ENCODE peak calls at places on chromosomes 3 and 15, in eight cellular contexts. P, H, A, R, E, W, M and O are unnamed samples.
A peak's percentile ranks its signal among the peaks of the same experiment; 100 is the strongest.

GRCh38 chr3:177574232-177574856 is 377.1 kb upstream of the TBL1XR1 start:
- DNase-seq in P (peak; percentile 30), W (no peak), M (no peak), E (no peak), A (no peak), H (no peak), R (peak; percentile 44), O (no peak)

GRCh38 chr15:62449638-62450037 is 284.6 kb upstream of the C2CD4B start:
- DNase-seq in H (no peak), M (no peak), W (no peak), R (no peak), P (no peak), A (no peak), E (no peak), O (no peak)

GRCh38 chr3:156787015-156787414 is 39.1 kb upstream of the LEKR1 start:
- DNase-seq in E (no peak), H (no peak), R (no peak), M (no peak), A (no peak), P (peak; percentile 50), W (no peak), O (no peak)

GRCh38 chr3:13475871-13476590 is 4.1 kb upstream of the HDAC11 start:
- DNase-seq in H (no peak), W (no peak), P (no peak), M (no peak), A (no peak), R (no peak), E (peak; percentile 48), O (no peak)

GRCh38 chr3:48507256-48508061 is 3.5 kb upstream of the SHISA5 start:
- DNase-seq in E (peak; percentile 91), R (peak; percentile 92), H (peak; percentile 72), W (peak; percentile 70), P (peak; percentile 61), M (no peak), A (peak; percentile 72), O (peak; percentile 58)

GRCh38 chr3:40915346-40915865 is 283.9 kb upstream of the CTNNB1 start:
- DNase-seq in A (no peak), M (peak; percentile 82), P (no peak), R (no peak), E (no peak), W (no peak), H (no peak), O (no peak)

GRCh38 chr3:14537590-14538450 is 2.3 kb downstream of the GRIP2 start:
- DNase-seq in M (no peak), A (no peak), E (peak; percentile 65), R (no peak), P (peak; percentile 57), H (no peak), W (peak; percentile 47), O (no peak)

GRCh38 chr3:127006781-127007436 is 24.0 kb downstream of the PLXNA1 start:
- DNase-seq in W (no peak), P (no peak), M (no peak), H (peak; percentile 11), E (no peak), R (no peak), A (no peak), O (no peak)

GRCh38 chr3:137194301-137194700 is 236.5 kb downstream of the IL20RB start:
- DNase-seq in H (no peak), A (no peak), E (no peak), P (no peak), R (no peak), W (no peak), M (no peak), O (no peak)

GRCh38 chr3:157166559-157166958 is 6.6 kb upstream of the CCNL1 start:
- DNase-seq in E (no peak), R (no peak), W (no peak), P (no peak), A (no peak), M (no peak), H (no peak), O (no peak)

GRCh38 chr15:88788816-88789215 is 14.4 kb upstream of the ACAN start:
- DNase-seq in M (no peak), H (no peak), A (no peak), E (no peak), W (no peak), R (no peak), P (no peak), O (no peak)

DNA sequence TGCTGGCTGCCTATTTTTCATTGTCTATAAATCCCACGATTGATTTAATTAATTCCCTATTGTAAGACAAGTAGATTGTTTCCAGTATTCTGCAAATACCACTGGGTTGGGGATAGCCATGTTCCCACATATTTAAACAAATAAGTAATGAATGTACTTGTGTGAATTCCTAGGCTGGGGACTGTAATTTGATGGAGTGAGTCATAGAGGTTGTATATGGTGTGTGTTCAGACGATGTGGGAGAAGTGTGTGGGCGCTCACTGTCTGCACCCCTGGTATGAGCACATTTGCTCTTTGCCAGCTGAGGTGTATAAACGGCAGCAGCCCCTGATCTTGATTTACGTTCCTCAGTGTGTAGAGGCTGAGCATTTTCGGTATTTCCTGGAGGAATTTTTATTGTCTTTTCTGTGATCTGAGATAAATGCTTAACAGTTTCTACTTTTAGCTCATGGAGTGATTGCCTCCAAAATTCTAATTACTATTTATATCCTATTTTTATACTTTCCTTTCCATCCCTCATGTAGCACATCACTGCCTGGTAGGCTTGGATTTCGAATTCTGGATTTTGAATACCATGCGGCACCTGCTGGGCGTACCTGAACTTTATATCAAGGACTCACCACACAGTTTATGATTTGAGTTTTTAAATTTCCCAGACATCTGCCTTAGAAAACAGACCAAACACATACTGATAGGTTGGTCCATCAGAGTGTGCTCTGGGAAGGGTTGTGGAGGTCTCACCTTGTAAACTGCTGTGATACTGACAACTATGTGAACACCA is 6.2 kb downstream of the TRAK1 start:
- DNase-seq in R (no peak), H (peak; percentile 55), E (no peak), P (no peak), W (no peak), M (no peak), A (no peak), O (no peak)
- TF ChIP-seq POLR2AphosphoS5 in R (no peak), H (no peak), E (no peak), P (no peak), W (no peak), M (no peak), A (no peak), O (no peak)

GRCh38 chr3:146640955-146641867 is 36.1 kb upstream of the PLSCR5 start:
- DNase-seq in W (no peak), R (peak; percentile 76), H (peak; percentile 69), A (peak; percentile 13), E (no peak), P (peak; percentile 36), M (no peak), O (no peak)
- TF ChIP-seq POLR2AphosphoS5 in W (no peak), R (no peak), H (no peak), A (no peak), E (no peak), P (no peak), M (no peak), O (no peak)

GRCh38 chr15:96428742-96429141 is 98.2 kb downstream of the NR2F2 start:
- DNase-seq in R (no peak), W (no peak), H (peak; percentile 58), E (no peak), M (no peak), A (no peak), P (no peak), O (no peak)
- TF ChIP-seq POLR2AphosphoS5 in R (no peak), W (no peak), H (no peak), E (peak; percentile 46), M (peak; percentile 81), A (no peak), P (no peak), O (no peak)

GRCh38 chr3:9768376-9768775 is 1.4 kb downstream of the CAMK1 start:
- DNase-seq in H (no peak), P (no peak), R (no peak), W (no peak), A (no peak), M (no peak), E (no peak), O (no peak)

GRCh38 chr3:9767418-9767817 is 2.3 kb downstream of the CAMK1 start:
- DNase-seq in R (no peak), M (no peak), W (no peak), E (no peak), H (no peak), P (no peak), A (no peak), O (no peak)

GRCh38 chr3:9769012-9769411 is 735 bp downstream of the CAMK1 start:
- DNase-seq in R (no peak), P (no peak), W (no peak), H (no peak), E (no peak), A (no peak), M (no peak), O (no peak)

GRCh38 chr3:9769426-9770275 is at the start of gene CAMK1:
- DNase-seq in A (peak; percentile 74), H (peak; percentile 75), W (peak; percentile 71), P (peak; percentile 60), R (peak; percentile 86), M (no peak), E (peak; percentile 92), O (peak; percentile 88)

DNA sequence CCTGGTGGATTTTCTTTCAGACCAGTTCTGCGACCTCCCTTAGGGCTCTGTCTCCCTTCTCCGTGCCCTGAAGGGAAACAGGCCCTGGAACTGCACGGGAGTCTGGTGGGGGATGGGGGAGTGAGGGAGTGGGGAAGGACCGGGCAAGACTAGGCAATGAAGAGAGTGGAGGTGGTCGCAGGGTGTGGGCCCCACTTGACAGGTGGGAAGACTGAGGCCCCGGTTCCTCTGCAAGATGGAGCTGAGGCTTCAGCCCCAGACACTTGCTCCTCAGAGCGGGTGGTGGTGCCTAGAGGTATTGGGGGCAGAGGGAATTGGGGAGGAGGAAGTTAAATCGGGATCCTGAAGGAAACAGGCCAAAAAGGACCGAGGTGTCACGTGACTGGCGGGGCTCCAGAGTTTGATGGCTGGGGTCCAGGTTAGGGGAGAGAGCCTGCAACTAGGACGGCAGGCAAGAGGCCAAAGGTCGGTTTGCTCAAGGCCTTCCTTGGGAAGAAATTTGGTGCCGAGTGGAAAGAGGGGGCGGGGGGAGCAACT is 597 bp upstream of the CAMK1 start:
- DNase-seq in R (peak; percentile 38), W (no peak), E (no peak), P (no peak), A (no peak), H (no peak), M (peak; percentile 97), O (peak; percentile 92)
- TF ChIP-seq POLR2AphosphoS5 in R (no peak), W (no peak), E (peak; percentile 39), P (no peak), A (no peak), H (no peak), M (no peak), O (no peak)

DNA sequence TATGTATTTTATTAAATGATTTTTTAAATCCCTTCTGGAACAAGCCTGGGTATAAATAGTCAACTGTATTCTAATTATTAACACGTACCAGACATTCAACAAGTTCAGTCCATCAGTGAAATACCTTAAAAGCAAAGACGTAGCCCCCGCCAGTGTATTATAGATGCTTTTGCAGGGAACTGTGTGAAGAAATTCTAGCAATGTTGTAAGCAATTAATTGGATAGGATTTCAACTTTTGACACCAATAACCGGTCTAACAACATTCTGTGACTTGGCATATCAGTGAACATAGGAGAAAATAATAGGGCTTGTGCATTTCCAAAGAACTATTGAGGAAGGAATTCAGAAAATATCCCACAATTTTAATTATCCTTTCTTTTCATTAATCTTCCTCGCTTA is 67.2 kb upstream of the TGFBR2 start:
- DNase-seq in A (no peak), P (no peak), R (no peak), H (no peak), W (no peak), M (no peak), E (no peak), O (no peak)
- TF ChIP-seq POLR2AphosphoS5 in A (no peak), P (no peak), R (no peak), H (no peak), W (no peak), M (no peak), E (no peak), O (no peak)